ENCODE peak calls at places on chromosomes 13 and 19, in eight cellular contexts. S, Q, U, N, O, F, T and X are unnamed samples.

GRCh38 chr13:34174671-34175145 is 356.8 kb downstream of the RFC3 start:
- DNase-seq in T (peak), Q (no peak), F (no peak), O (peak), N (no peak), S (peak), U (no peak), X (no peak)

GRCh38 chr19:50660083-50660366 is 10.8 kb downstream of the C19orf81 start:
- DNase-seq in U (no peak), S (no peak), N (no peak), F (no peak), O (no peak), T (no peak), Q (no peak), X (no peak)

GRCh38 chr19:6687117-6687516 is 17.2 kb upstream of the TNFSF14 start:
- DNase-seq in F (no peak), N (no peak), U (no peak), T (no peak), Q (no peak), O (no peak), S (no peak), X (no peak)

GRCh38 chr19:2624537-2625091 is 77.9 kb downstream of the GNG7 start:
- DNase-seq in O (no peak), N (no peak), T (no peak), S (no peak), U (no peak), Q (peak), F (no peak), X (no peak)

GRCh38 chr19:56660381-56661105 is 11.0 kb downstream of the ZNF835 start:
- DNase-seq in Q (no peak), U (no peak), O (no peak), N (no peak), T (no peak), F (peak), S (no peak), X (no peak)

GRCh38 chr19:21856751-21857150 is 20.8 kb upstream of the ZNF43 start:
- DNase-seq in O (no peak), N (no peak), F (no peak), U (no peak), S (no peak), T (no peak), Q (no peak), X (no peak)

GRCh38 chr13:73608157-73608516 is 526.1 kb downstream of the KLF12 start:
- DNase-seq in N (no peak), T (no peak), U (no peak), O (no peak), F (no peak), Q (no peak), S (no peak), X (no peak)

GRCh38 chr19:31214997-31215396 is 134.2 kb downstream of the TSHZ3 start:
- DNase-seq in N (no peak), U (no peak), S (no peak), T (no peak), Q (no peak), O (no peak), F (no peak), X (no peak)

GRCh38 chr19:46606019-46606418 is 4.9 kb downstream of the CALM3 start:
- DNase-seq in Q (no peak), S (no peak), N (no peak), O (no peak), F (no peak), T (no peak), U (no peak), X (no peak)

GRCh38 chr19:48741222-48741999 is 1.0 kb upstream of the RASIP1 start:
- DNase-seq in N (no peak), T (no peak), U (peak), F (no peak), Q (peak), S (no peak), O (no peak), X (no peak)

GRCh38 chr19:49432141-49433073 is 7.2 kb downstream of the GFY start:
- DNase-seq in N (no peak), S (no peak), T (no peak), Q (no peak), F (no peak), U (no peak), O (no peak), X (no peak)

GRCh38 chr19:43789029-43789428 is 8.3 kb upstream of the KCNN4 start:
- DNase-seq in U (peak), S (peak), N (no peak), Q (no peak), T (peak), F (no peak), O (peak), X (no peak)

GRCh38 chr13:98977568-98978270 is at the start of gene DOCK9:
- DNase-seq in F (peak), S (peak), T (peak), Q (peak), O (peak), U (peak), N (peak), X (peak)

GRCh38 chr19:40232479-40232878 is 6.0 kb upstream of the CCNP start:
- DNase-seq in S (no peak), N (no peak), Q (no peak), F (no peak), O (no peak), T (no peak), U (no peak), X (no peak)

GRCh38 chr13:30307194-30307965 is at the start of gene KATNAL1:
- DNase-seq in Q (peak), N (no peak), U (peak), F (peak), T (peak), O (peak), S (peak), X (peak)

GRCh38 chr19:32997716-32998355 is 25.8 kb downstream of the FAAP24 start:
- DNase-seq in S (no peak), Q (no peak), N (no peak), T (no peak), O (no peak), F (no peak), U (no peak), X (no peak)

GRCh38 chr13:99694251-99694650 is 193.0 kb downstream of the TM9SF2 start:
- DNase-seq in S (no peak), O (no peak), U (no peak), N (no peak), F (no peak), Q (no peak), T (no peak), X (no peak)

GRCh38 chr13:20977394-20977793 is 74.8 kb upstream of the XPO4 start:
- DNase-seq in N (no peak), O (no peak), U (no peak), F (no peak), T (no peak), Q (no peak), S (no peak), X (no peak)

GRCh38 chr19:50325310-50326100 is 3.7 kb downstream of the KCNC3 start:
- DNase-seq in F (peak), S (peak), O (peak), Q (peak), N (no peak), T (peak), U (no peak), X (peak)

GRCh38 chr19:51651216-51651846 is 4.7 kb upstream of the SIGLEC14 start:
- DNase-seq in U (no peak), F (no peak), O (no peak), S (no peak), Q (peak), T (no peak), N (no peak), X (no peak)

GRCh38 chr19:33344210-33344609 is 29.3 kb upstream of the CEBPG start:
- DNase-seq in S (no peak), F (no peak), U (peak), N (no peak), Q (no peak), O (no peak), T (peak), X (no peak)

GRCh38 chr13:48561461-48562224 is 28.8 kb upstream of the RCBTB2 start:
- DNase-seq in T (no peak), O (no peak), F (no peak), U (no peak), N (no peak), Q (no peak), S (no peak), X (no peak)

GRCh38 chr13:114112826-114113322 is 19.5 kb downstream of the RASA3 start:
- DNase-seq in Q (no peak), N (no peak), S (no peak), U (no peak), O (no peak), T (no peak), F (no peak), X (no peak)

GRCh38 chr19:7215176-7215575 is 79.0 kb downstream of the INSR start:
- DNase-seq in F (no peak), T (no peak), N (no peak), Q (no peak), O (no peak), S (no peak), U (no peak), X (no peak)

GRCh38 chr13:110282316-110282841 is 24.6 kb downstream of the COL4A1 start:
- DNase-seq in Q (no peak), F (no peak), O (no peak), T (no peak), N (no peak), U (no peak), S (no peak), X (no peak)

GRCh38 chr13:93982189-93982918 is 497.1 kb downstream of the DCT start:
- DNase-seq in F (no peak), T (no peak), N (no peak), S (no peak), Q (no peak), O (no peak), U (no peak), X (no peak)

GRCh38 chr13:42337808-42338600 is 66.1 kb downstream of the AKAP11 start:
- DNase-seq in N (no peak), S (no peak), F (no peak), U (no peak), O (peak), Q (no peak), T (no peak), X (no peak)

GRCh38 chr19:292281-292884 is 1.2 kb upstream of the PLPP2 start:
- DNase-seq in O (no peak), T (no peak), U (no peak), S (no peak), F (no peak), Q (no peak), N (no peak), X (no peak)

GRCh38 chr19:51226068-51226467 is 1.2 kb downstream of the CD33 start:
- DNase-seq in N (no peak), O (no peak), U (no peak), T (no peak), S (no peak), F (no peak), Q (no peak), X (no peak)

GRCh38 chr19:34639491-34640085 is 37.4 kb downstream of the SCGB2B2 start:
- DNase-seq in O (peak), N (peak), F (peak), U (peak), S (peak), Q (peak), T (peak), X (peak)

GRCh38 chr13:40438022-40438692 is 228.3 kb downstream of the FOXO1 start:
- DNase-seq in F (no peak), N (no peak), U (no peak), Q (no peak), T (no peak), O (peak), S (no peak), X (no peak)

GRCh38 chr19:37997911-37998344 is 90.9 kb downstream of the SIPA1L3 start:
- DNase-seq in O (peak), Q (peak), F (no peak), N (peak), T (peak), S (peak), U (no peak), X (no peak)

GRCh38 chr19:883661-884211 is 9.3 kb downstream of the MED16 start:
- DNase-seq in O (no peak), S (no peak), Q (no peak), U (no peak), T (no peak), F (no peak), N (no peak), X (no peak)

GRCh38 chr19:49792829-49793560 is 20.1 kb downstream of the FUZ start:
- DNase-seq in F (no peak), O (no peak), N (no peak), Q (no peak), T (no peak), U (no peak), S (no peak), X (no peak)

GRCh38 chr19:20079487-20079886 is 1.7 kb downstream of the ZNF90 start:
- DNase-seq in T (no peak), F (no peak), S (no peak), O (peak), Q (no peak), U (no peak), N (no peak), X (no peak)

GRCh38 chr19:28731577-28731976 is 481.4 kb downstream of the UQCRFS1 start:
- DNase-seq in N (no peak), Q (no peak), F (no peak), T (no peak), U (no peak), O (no peak), S (no peak), X (no peak)

GRCh38 chr19:28731113-28731512 is 481.8 kb downstream of the UQCRFS1 start:
- DNase-seq in O (no peak), F (no peak), Q (no peak), T (no peak), U (no peak), S (no peak), N (no peak), X (no peak)

GRCh38 chr19:28736528-28736927 is 476.4 kb downstream of the UQCRFS1 start:
- DNase-seq in T (no peak), Q (no peak), S (no peak), N (no peak), O (no peak), U (no peak), F (no peak), X (no peak)

GRCh38 chr19:28737526-28737925 is 475.4 kb downstream of the UQCRFS1 start:
- DNase-seq in S (no peak), N (no peak), T (no peak), Q (no peak), O (no peak), U (no peak), F (no peak), X (no peak)

DNA sequence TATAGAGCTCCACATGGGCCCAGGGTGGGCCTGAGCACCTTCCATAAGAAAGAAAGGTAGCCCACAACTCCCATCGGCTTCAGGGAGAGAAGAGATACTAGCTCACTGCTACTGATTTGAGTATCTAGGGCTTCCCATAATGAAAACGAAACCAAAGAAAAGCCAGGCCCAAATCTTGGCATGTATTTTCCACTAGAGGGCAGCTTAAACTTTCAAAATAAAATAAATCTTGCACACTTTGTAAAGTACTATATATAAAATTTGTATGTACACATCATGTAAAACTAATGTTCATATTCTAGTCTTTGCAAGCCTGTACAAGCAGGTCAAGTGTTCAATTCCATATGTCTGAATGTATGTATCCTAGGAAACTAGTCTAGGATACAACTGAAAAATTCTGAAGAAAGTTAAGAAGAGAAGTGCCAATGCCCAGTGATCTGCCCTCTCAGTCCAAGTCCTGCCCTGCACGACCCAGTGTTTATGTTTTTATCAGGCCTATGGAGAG is 475.9 kb downstream of the UQCRFS1 start:
- DNase-seq in S (peak), U (no peak), T (peak), N (no peak), O (peak), F (no peak), Q (no peak), X (no peak)
- TF ChIP-seq CTCF in S (peak), U (peak), T (peak), N (peak), O (no peak), F (peak), Q (peak), X (peak)

DNA sequence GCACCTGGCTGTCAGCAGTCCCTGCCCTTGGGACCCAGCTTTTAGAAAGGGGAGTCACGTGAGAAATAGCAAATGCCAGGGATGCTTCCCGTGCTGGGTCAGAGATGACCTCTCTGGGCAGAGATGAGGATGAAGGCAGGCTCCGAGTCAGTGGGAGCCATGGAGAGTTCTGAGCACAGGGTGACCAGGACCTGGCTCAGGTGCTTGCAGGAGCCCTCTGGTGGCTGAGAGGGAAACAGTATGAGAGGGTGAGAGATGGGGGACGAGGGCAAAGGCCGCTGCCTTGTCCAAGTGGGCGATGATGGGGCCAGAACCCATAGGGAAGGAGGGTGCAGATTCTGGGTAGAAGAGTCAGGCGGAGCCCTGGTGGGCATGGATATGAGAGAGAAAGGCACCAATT is 15.8 kb downstream of the TMED1 start:
- DNase-seq in O (no peak), Q (no peak), S (no peak), F (no peak), U (no peak), N (no peak), T (no peak), X (no peak)
- TF ChIP-seq CTCF in O (peak), Q (no peak), S (peak), F (peak), U (no peak), N (peak), T (peak), X (peak)

GRCh38 chr13:75365724-75366173 is 116.2 kb downstream of the TBC1D4 start:
- DNase-seq in Q (no peak), S (peak), N (peak), U (no peak), F (no peak), T (peak), O (no peak), X (no peak)
- TF ChIP-seq CTCF in Q (no peak), S (peak), N (peak), U (no peak), F (no peak), T (peak), O (no peak), X (no peak)

GRCh38 chr19:15575406-15575805 is 39.6 kb upstream of the CYP4F8 start:
- DNase-seq in S (no peak), T (no peak), Q (no peak), O (no peak), N (no peak), U (no peak), F (no peak), X (no peak)

GRCh38 chr19:15564534-15565168 is 50.4 kb upstream of the CYP4F8 start:
- DNase-seq in U (no peak), S (no peak), O (no peak), N (no peak), Q (no peak), T (no peak), F (no peak), X (no peak)

DNA sequence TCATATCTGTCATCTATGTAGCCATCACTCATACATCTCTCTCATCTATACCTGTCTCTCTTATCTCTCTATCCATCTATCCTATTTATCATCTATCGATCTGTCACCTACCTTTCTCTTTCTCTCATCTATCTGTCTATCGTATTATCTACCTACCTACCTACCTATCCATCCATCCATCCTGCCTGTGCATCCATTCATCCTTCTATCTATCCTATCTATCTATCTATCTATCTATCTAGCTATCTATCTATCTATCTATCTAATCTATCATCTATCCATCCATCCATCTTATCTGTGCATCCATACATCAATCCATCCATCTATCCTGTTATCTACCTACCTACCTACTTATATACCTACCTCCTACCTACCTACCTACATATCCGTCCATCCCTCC is 44.6 kb upstream of the CYP4F8 start:
- DNase-seq in S (no peak), U (no peak), O (no peak), Q (no peak), F (no peak), N (no peak), T (no peak), X (no peak)
- TF ChIP-seq CTCF in S (no peak), U (no peak), O (no peak), Q (no peak), F (no peak), N (no peak), T (no peak), X (no peak)

DNA sequence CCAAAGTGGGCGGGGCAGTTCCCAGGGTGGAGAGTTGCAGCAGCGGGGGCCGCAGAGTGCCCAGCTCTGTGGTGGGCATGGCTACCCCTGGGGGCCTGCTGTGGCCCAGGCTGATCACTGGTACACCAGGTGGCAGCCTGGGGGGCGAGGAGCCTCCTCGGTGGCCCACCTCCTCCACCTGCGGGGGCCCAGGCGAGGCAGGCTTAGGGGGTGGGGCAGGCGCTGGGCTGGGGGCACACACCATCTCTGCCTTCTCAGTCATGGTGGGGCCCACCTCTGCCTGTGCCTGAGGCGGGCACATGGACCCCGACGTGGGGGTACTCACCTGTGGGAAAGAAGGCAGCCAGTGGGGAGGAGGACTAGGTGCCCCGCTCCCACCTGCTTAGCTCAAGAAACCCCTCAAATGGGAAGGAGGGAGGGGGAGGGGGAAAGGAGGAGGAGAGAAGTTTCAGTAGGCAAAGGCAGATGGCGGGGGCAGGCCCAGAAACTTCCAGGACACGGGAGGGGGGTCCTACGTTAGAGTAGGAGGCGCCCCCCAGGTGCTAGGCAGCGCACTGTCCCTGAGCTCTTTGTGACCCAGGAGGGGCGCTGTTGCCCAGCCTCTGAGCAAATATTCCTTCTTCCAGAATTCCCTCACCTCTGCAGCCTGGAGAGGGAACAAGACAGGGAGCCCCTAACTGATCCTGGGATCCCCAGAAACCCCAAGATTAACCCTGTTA is 1.6 kb downstream of the LYL1 start:
- DNase-seq in S (no peak), O (no peak), F (no peak), N (no peak), T (no peak), U (no peak), Q (no peak), X (no peak)
- TF ChIP-seq CTCF in S (peak), O (peak), F (peak), N (peak), T (peak), U (peak), Q (no peak), X (peak)